ENCODE peak calls at places on chromosomes 5 and 9, in four cellular contexts. D is activated naive CD4-positive, alpha-beta T cell treated with Interleukin-2 at 50 U/mL for 16 hours; I is activated CD8-positive, alpha-beta memory T cell treated with anti-CD3 and anti-CD28 coated beads, Interleukin-2, amount 50 U/mL, for 48 hours; R is effector CD4-positive, alpha-beta T cell. Y is an unnamed sample.

GRCh38 chr9:134487066-134487710 is 154.4 kb upstream of the COL5A1 start:
- DNase-seq in D (no peak), I (peak), R (no peak), Y (no peak)

GRCh38 chr9:97315550-97315949 is 8.1 kb downstream of the CCDC180 start:
- DNase-seq in D (no peak), I (no peak), R (no peak), Y (no peak)

GRCh38 chr5:375336-375920 is 53.9 kb downstream of the AHRR start:
- DNase-seq in D (no peak), I (peak), R (no peak), Y (peak)

GRCh38 chr5:113092683-113093082 is 116.1 kb downstream of the DCP2 start:
- DNase-seq in D (no peak), I (no peak), R (no peak), Y (no peak)

GRCh38 chr5:43432486-43433365 is 20.5 kb upstream of the CCL28 start:
- DNase-seq in D (no peak), I (no peak), R (no peak), Y (peak)

GRCh38 chr5:15285901-15286583 is 213.9 kb upstream of the FBXL7 start:
- DNase-seq in D (no peak), I (no peak), R (no peak), Y (no peak)

GRCh38 chr5:74206571-74207550 is 433.7 kb downstream of the ENC1 start:
- DNase-seq in D (no peak), I (no peak), R (no peak), Y (peak)

GRCh38 chr9:6024035-6024554 is 8.7 kb upstream of the RANBP6 start:
- DNase-seq in D (no peak), I (peak), R (peak), Y (no peak)

GRCh38 chr5:180343846-180344327 is 9.2 kb downstream of the GFPT2 start:
- DNase-seq in D (no peak), I (no peak), R (no peak), Y (no peak)

GRCh38 chr5:111775224-111775623 is 18.2 kb upstream of the NREP start:
- DNase-seq in D (no peak), I (no peak), R (no peak), Y (no peak)

GRCh38 chr9:134379774-134380431 is 53.6 kb downstream of the RXRA start:
- DNase-seq in D (no peak), I (no peak), R (no peak), Y (peak)

GRCh38 chr5:168777651-168778050 is 198.5 kb upstream of the PANK3 start:
- DNase-seq in D (no peak), I (no peak), R (no peak), Y (no peak)

GRCh38 chr5:151745071-151745705 is 13.2 kb downstream of the ATOX1 start:
- DNase-seq in D (peak), I (peak), R (peak), Y (peak)